ENCODE peak calls at places on chromosomes 12 and 14, in nine cellular contexts. D, T, I, P, G, B, Q, S and U are unnamed samples.

GRCh38 chr12:13087766-13088165 is 15.7 kb downstream of the GSG1 start:
- DNase-seq in D (no peak), T (no peak), I (no peak), P (no peak), G (no peak), B (no peak), Q (no peak), S (no peak), U (no peak)

GRCh38 chr14:60235440-60235839 is 13.6 kb upstream of the PPM1A start:
- DNase-seq in D (no peak), T (no peak), I (no peak), P (no peak), G (no peak), B (no peak), Q (no peak), S (no peak), U (no peak)

GRCh38 chr12:6766651-6767300 is 613 bp downstream of the PTMS start:
- DNase-seq in D (peak), T (peak), I (peak), P (peak), G (no peak), B (peak), Q (peak), S (peak), U (peak)

GRCh38 chr12:57877876-57878275 is 31.3 kb upstream of the CTDSP2 start:
- DNase-seq in D (no peak), T (no peak), I (no peak), P (no peak), G (no peak), B (no peak), Q (no peak), S (no peak), U (no peak)

GRCh38 chr12:111777345-111778045 is 10.8 kb downstream of the ALDH2 start:
- DNase-seq in D (no peak), T (no peak), I (peak), P (no peak), G (no peak), B (no peak), Q (peak), S (peak), U (peak)

GRCh38 chr14:102853703-102854396 is 68.6 kb upstream of the AMN start:
- DNase-seq in D (no peak), T (no peak), I (no peak), P (peak), G (no peak), B (no peak), Q (no peak), S (peak), U (no peak)

GRCh38 chr12:4293299-4293941 is 19.9 kb downstream of the CCND2 start:
- DNase-seq in D (no peak), T (no peak), I (no peak), P (no peak), G (no peak), B (no peak), Q (no peak), S (no peak), U (no peak)

GRCh38 chr14:43165651-43166050 is 1341.4 kb downstream of the FSCB start:
- DNase-seq in D (no peak), T (no peak), I (no peak), P (no peak), G (no peak), B (no peak), Q (no peak), S (no peak), U (no peak)

GRCh38 chr12:94282675-94283074 is 134.3 kb downstream of the PLXNC1 start:
- DNase-seq in D (no peak), T (no peak), I (no peak), P (peak), G (peak), B (no peak), Q (peak), S (peak), U (no peak)

GRCh38 chr14:62187265-62187664 is 425.0 kb downstream of the SNAPC1 start:
- DNase-seq in D (no peak), T (peak), I (no peak), P (no peak), G (no peak), B (peak), Q (no peak), S (no peak), U (no peak)

DNA sequence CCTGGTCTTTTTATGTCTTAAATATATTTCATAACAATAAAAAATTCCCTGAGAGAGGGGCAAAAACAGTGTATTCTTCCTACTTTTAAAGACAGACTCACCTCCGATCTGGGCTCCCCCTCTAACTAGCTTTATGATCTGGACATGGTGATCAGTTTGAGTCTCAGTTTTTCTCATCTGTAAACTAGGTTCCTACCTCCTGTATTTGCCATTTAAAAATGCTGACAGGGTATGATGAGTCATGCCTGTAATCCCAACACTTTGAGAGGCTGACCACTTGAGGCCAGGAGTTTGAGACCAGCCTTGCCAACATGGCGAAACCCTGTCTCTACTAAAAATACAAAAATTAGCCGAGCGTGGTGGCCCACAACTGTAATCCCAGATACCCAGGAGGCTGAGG is 114.8 kb upstream of the LHX5 start:
- DNase-seq in D (no peak), T (no peak), I (no peak), P (no peak), G (no peak), B (no peak), Q (no peak), S (no peak), U (no peak)
- H3K27ac ChIP-seq in D (no peak), T (no peak), I (no peak), P (no peak), G (no peak), B (no peak), Q (no peak), S (no peak), U (no peak)

DNA sequence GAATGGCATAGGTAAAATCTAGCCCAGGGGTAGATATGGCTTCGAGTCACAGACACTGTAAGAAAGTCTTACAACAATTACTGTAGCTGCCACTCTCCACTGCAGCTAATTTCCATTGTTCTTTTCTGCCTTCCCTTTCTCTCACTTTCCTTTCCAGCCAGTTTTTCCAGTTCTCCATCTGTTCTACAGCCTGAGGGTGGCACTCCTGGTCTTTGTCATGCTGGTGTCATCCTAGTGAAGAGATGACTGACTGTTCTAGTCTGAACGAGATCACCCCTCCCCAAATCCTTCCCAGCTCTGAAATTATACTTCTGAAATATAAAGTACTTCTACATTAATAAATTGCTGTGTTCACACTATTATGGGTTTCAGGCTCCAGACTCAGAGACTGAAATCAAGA is 74.2 kb upstream of the CSRP2 start:
- DNase-seq in D (no peak), T (no peak), I (no peak), P (no peak), G (no peak), B (peak), Q (no peak), S (no peak), U (no peak)
- H3K27ac ChIP-seq in D (no peak), T (no peak), I (no peak), P (no peak), G (no peak), B (no peak), Q (no peak), S (no peak), U (no peak)

GRCh38 chr12:1078002-1078401 is 87.0 kb downstream of the ERC1 start:
- DNase-seq in D (no peak), T (peak), I (no peak), P (no peak), G (no peak), B (no peak), Q (no peak), S (no peak), U (no peak)

GRCh38 chr12:1080520-1081223 is 89.6 kb downstream of the ERC1 start:
- DNase-seq in D (no peak), T (no peak), I (no peak), P (no peak), G (no peak), B (no peak), Q (no peak), S (no peak), U (no peak)

GRCh38 chr12:1073652-1074051 is 82.6 kb downstream of the ERC1 start:
- DNase-seq in D (no peak), T (no peak), I (no peak), P (no peak), G (no peak), B (no peak), Q (no peak), S (no peak), U (no peak)

GRCh38 chr12:1077036-1077803 is 86.2 kb downstream of the ERC1 start:
- DNase-seq in D (no peak), T (no peak), I (no peak), P (no peak), G (no peak), B (no peak), Q (no peak), S (no peak), U (no peak)
- H3K27ac ChIP-seq in D (peak), T (no peak), I (no peak), P (no peak), G (no peak), B (no peak), Q (no peak), S (no peak), U (no peak)

GRCh38 chr12:124863409-124864325 is at the start of gene SCARB1:
- DNase-seq in D (peak), T (peak), I (peak), P (peak), G (peak), B (peak), Q (peak), S (peak), U (peak)

GRCh38 chr12:124866195-124866882 is 2.7 kb upstream of the SCARB1 start:
- DNase-seq in D (no peak), T (no peak), I (no peak), P (no peak), G (no peak), B (no peak), Q (no peak), S (no peak), U (no peak)

GRCh38 chr12:124862768-124863408 is 776 bp downstream of the SCARB1 start:
- DNase-seq in D (no peak), T (peak), I (peak), P (no peak), G (no peak), B (peak), Q (peak), S (peak), U (no peak)

GRCh38 chr12:124865728-124866127 is 2.1 kb upstream of the SCARB1 start:
- DNase-seq in D (no peak), T (no peak), I (no peak), P (no peak), G (no peak), B (no peak), Q (peak), S (no peak), U (no peak)

GRCh38 chr12:124864326-124864752 is 675 bp upstream of the SCARB1 start:
- DNase-seq in D (no peak), T (no peak), I (no peak), P (no peak), G (no peak), B (no peak), Q (no peak), S (no peak), U (no peak)
- H3K27ac ChIP-seq in D (peak), T (peak), I (no peak), P (no peak), G (no peak), B (no peak), Q (peak), S (peak), U (peak)

DNA sequence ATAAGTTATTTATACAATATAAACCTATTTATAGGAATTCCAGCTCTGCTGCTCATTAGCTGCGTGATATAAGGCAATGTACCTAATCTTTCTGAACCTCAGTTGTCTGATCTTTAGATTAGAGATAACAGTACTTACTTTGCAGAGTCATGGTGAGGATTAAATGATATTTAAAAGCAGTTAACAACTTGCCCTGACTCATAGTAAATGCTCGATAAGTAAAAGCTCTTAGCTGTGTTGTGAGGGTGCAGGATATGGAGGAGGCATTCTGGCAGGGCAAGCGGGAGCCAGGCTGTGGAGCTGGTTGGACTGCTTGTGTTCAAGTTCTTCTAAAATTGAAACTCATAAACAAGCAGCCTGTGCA is 140.0 kb upstream of the PRICKLE1 start:
- DNase-seq in D (no peak), T (peak), I (no peak), P (no peak), G (no peak), B (no peak), Q (no peak), S (no peak), U (no peak)
- H3K27ac ChIP-seq in D (no peak), T (no peak), I (no peak), P (no peak), G (no peak), B (no peak), Q (no peak), S (no peak), U (no peak)